ENCODE peak calls at places on chromosomes 2 and 18, in eight cellular contexts. C is posterior cingulate gyrus; B is HFFc6; I is Daoy; W is anterior cingulate cortex; N is heart left ventricle; J is MM.1S; U is activated CD4-positive, alpha-beta T cell treated with anti-CD3 and anti-CD28 coated beads for 1 hour. H is an unnamed sample.
A peak's percentile ranks its signal among the peaks of the same experiment; 100 is the strongest.

GRCh38 chr2:142052220-142052863 is 78.5 kb downstream of the LRP1B start:
- DNase-seq in C (no peak), B (no peak), I (no peak), W (no peak), N (no peak), J (no peak), U (no peak), H (no peak)

GRCh38 chr2:135311962-135312361 is 219.1 kb downstream of the ZRANB3 start:
- DNase-seq in C (no peak), B (no peak), I (no peak), W (no peak), N (no peak), J (no peak), U (no peak), H (no peak)

GRCh38 chr2:182015334-182016109 is 29.9 kb downstream of the PPP1R1C start:
- DNase-seq in C (no peak), B (no peak), I (peak; percentile 77), W (no peak), N (no peak), J (no peak), U (no peak), H (peak; percentile 84)

GRCh38 chr2:163455815-163456214 is 280.0 kb downstream of the FIGN start:
- DNase-seq in C (no peak), B (no peak), I (no peak), W (no peak), N (no peak), J (no peak), U (no peak), H (no peak)

GRCh38 chr18:50203801-50204604 is 9.1 kb upstream of the MYO5B start:
- DNase-seq in C (no peak), B (no peak), I (peak; percentile 54), W (peak; percentile 4), N (no peak), J (peak; percentile 53), U (no peak), H (peak; percentile 70)

GRCh38 chr2:217466799-217467198 is 536.0 kb downstream of the TNS1 start:
- DNase-seq in C (no peak), B (no peak), I (no peak), W (no peak), N (no peak), J (no peak), U (no peak), H (peak; percentile 38)

GRCh38 chr2:37529830-37530452 is 141.5 kb downstream of the CDC42EP3 start:
- DNase-seq in C (no peak), B (no peak), I (no peak), W (no peak), N (no peak), J (no peak), U (no peak), H (no peak)

GRCh38 chr2:71601136-71602114 is 148.1 kb downstream of the DYSF start:
- DNase-seq in C (no peak), B (no peak), I (no peak), W (no peak), N (no peak), J (no peak), U (no peak), H (no peak)

GRCh38 chr2:221874444-221874843 is 302.3 kb upstream of the EPHA4 start:
- DNase-seq in C (no peak), B (no peak), I (no peak), W (no peak), N (no peak), J (peak; percentile 26), U (no peak), H (no peak)

GRCh38 chr2:48377646-48378045 is 152.3 kb upstream of the STON1 start:
- DNase-seq in C (no peak), B (no peak), I (no peak), W (no peak), N (no peak), J (no peak), U (no peak), H (peak; percentile 57)

GRCh38 chr2:55555977-55556376 is 36.5 kb downstream of the CFAP36 start:
- DNase-seq in C (no peak), B (no peak), I (peak; percentile 30), W (no peak), N (no peak), J (no peak), U (no peak), H (peak; percentile 45)

GRCh38 chr2:158990397-158991209 is 22.2 kb downstream of the TANC1 start:
- DNase-seq in C (no peak), B (peak; percentile 87), I (peak; percentile 84), W (no peak), N (no peak), J (no peak), U (no peak), H (peak; percentile 98)

GRCh38 chr18:38951633-38952032 is 1386.0 kb upstream of the CELF4 start:
- DNase-seq in C (no peak), B (no peak), I (no peak), W (no peak), N (no peak), J (no peak), U (no peak), H (peak; percentile 73)

GRCh38 chr2:137056704-137057103 is 291.4 kb downstream of the THSD7B start:
- DNase-seq in C (no peak), B (no peak), I (no peak), W (no peak), N (no peak), J (no peak), U (no peak), H (no peak)

GRCh38 chr18:76923485-76924085 is 101.2 kb downstream of the ZNF236 start:
- DNase-seq in C (no peak), B (no peak), I (peak; percentile 22), W (no peak), N (no peak), J (no peak), U (no peak), H (peak; percentile 43)

H was measured in kidney tubule cell.